ENCODE peak calls at places on chromosomes 12 and 14, in six cellular contexts. G is Caco-2, B is mesothelial cell of epicardium, Q is colonic mucosa, T is type B pancreatic cell, U is astrocyte of the cerebellum. I is an unnamed sample.

GRCh38 chr12:51865470-51865745 is 16.9 kb upstream of the FIGNL2 start:
- DNase-seq in G (no peak), Q (no peak), U (no peak), T (no peak), B (no peak), I (no peak)

GRCh38 chr14:68685419-68686211 is 107.3 kb downstream of the ZFP36L1 start:
- DNase-seq in U (no peak), G (peak; percentile 44), T (no peak), B (no peak), Q (no peak), I (no peak)

GRCh38 chr12:12405882-12406281 is 49.0 kb downstream of the BORCS5 start:
- DNase-seq in U (no peak), G (peak; percentile 43), Q (peak; percentile 77), B (no peak), T (no peak), I (no peak)

GRCh38 chr14:38389666-38390065 is 133.8 kb upstream of the CLEC14A start:
- DNase-seq in T (no peak), G (no peak), U (no peak), Q (no peak), B (no peak), I (no peak)

GRCh38 chr14:76917759-76918175 is 91.6 kb downstream of the LRRC74A start:
- DNase-seq in U (no peak), B (no peak), G (no peak), Q (no peak), T (no peak), I (peak; percentile 83)

GRCh38 chr14:96202441-96203094 is 2.1 kb upstream of the BDKRB2 start:
- DNase-seq in G (no peak), B (no peak), Q (no peak), T (no peak), U (no peak), I (no peak)

GRCh38 chr12:110649341-110649847 is 35.5 kb downstream of the TCTN1 start:
- DNase-seq in U (no peak), G (peak; percentile 37), Q (no peak), T (no peak), B (no peak), I (no peak)

GRCh38 chr14:90839889-90840266 is 23.6 kb upstream of the TTC7B start:
- DNase-seq in Q (no peak), G (no peak), U (no peak), T (no peak), B (no peak), I (no peak)

GRCh38 chr12:40697566-40698257 is 5.5 kb downstream of the CNTN1 start:
- DNase-seq in Q (no peak), U (no peak), G (no peak), B (no peak), T (no peak), I (no peak)

GRCh38 chr12:132506328-132506727 is 16.4 kb downstream of the FBRSL1 start:
- DNase-seq in U (no peak), T (no peak), Q (no peak), G (no peak), B (no peak), I (no peak)

GRCh38 chr12:76457010-76457409 is 102.6 kb downstream of the OSBPL8 start:
- DNase-seq in Q (no peak), B (no peak), G (no peak), T (no peak), U (no peak), I (no peak)

GRCh38 chr14:89288114-89288513 is 128.9 kb downstream of the FOXN3 start:
- DNase-seq in G (no peak), Q (no peak), B (no peak), U (no peak), T (no peak), I (no peak)

GRCh38 chr12:53061404-53062010 is 11.6 kb downstream of the TNS2 start:
- DNase-seq in U (no peak), T (peak; percentile 62), B (no peak), G (peak; percentile 45), Q (peak; percentile 88), I (no peak)
- TF ChIP-seq CTCF in U (peak; percentile 7), T (no peak), B (no peak), G (no peak), Q (no peak), I (no peak)

GRCh38 chr14:94636744-94637412 is 24.7 kb downstream of the SERPINA3 start:
- DNase-seq in G (peak; percentile 58), Q (no peak), T (no peak), U (no peak), B (no peak), I (no peak)
- TF ChIP-seq CTCF in G (no peak), Q (no peak), T (peak; percentile 28), U (peak; percentile 7), B (no peak), I (no peak)

GRCh38 chr12:100128509-100128908 is 14.2 kb downstream of the BLTP3B start:
- DNase-seq in B (no peak), T (no peak), Q (peak; percentile 31), G (peak; percentile 33), U (no peak), I (no peak)
- TF ChIP-seq CTCF in B (no peak), T (peak; percentile 28), Q (no peak), G (no peak), U (peak; percentile 42), I (no peak)

DNA sequence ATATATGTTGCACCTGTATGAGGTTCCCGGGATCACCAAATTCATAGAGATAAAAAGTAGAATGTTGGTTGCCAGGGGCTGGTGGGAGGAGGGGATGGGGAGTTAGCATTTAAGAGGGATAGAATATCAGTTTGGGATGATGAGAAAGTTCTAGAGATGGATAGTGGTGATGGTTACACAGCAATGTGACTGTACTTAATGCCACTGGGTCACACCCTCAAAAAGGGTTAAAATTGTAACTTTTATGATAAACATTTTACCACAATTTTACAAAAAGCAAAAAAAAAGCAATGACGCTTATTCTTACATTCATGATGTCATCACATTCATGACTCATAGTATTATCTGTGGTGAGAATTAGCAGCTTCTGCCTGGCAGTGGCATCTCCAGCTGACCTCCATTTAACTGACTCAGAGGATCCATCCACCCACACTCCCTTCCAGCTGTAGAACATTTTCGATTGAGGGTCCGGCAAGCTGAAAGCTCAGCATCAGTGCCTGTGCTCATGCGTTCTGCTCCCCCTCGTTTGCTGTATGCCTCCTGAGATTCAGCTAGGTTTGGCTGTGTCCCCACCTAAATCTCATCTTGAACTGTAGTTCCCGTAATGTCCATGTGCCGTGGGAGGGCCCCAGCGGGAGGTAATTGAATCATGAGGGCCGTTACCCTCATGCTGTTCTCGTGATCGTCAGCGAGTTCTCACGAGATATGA is 64.8 kb upstream of the TMEM260 start:
- DNase-seq in B (no peak), U (no peak), Q (no peak), T (no peak), G (no peak), I (no peak)
- TF ChIP-seq CTCF in B (no peak), U (no peak), Q (no peak), T (peak; percentile 23), G (no peak), I (no peak)

GRCh38 chr12:106897082-106897481 is 58.6 kb upstream of the TMEM263 start:
- DNase-seq in U (no peak), T (no peak), Q (no peak), G (peak; percentile 31), B (no peak), I (no peak)
- TF ChIP-seq CTCF in U (no peak), T (peak; percentile 28), Q (no peak), G (no peak), B (no peak), I (no peak)

GRCh38 chr12:9619411-9620179 is 11.9 kb upstream of the KLRB1 start:
- DNase-seq in U (no peak), B (no peak), T (no peak), G (no peak), Q (no peak), I (no peak)
- TF ChIP-seq CTCF in U (peak; percentile 13), B (no peak), T (no peak), G (peak; percentile 27), Q (no peak), I (no peak)

DNA sequence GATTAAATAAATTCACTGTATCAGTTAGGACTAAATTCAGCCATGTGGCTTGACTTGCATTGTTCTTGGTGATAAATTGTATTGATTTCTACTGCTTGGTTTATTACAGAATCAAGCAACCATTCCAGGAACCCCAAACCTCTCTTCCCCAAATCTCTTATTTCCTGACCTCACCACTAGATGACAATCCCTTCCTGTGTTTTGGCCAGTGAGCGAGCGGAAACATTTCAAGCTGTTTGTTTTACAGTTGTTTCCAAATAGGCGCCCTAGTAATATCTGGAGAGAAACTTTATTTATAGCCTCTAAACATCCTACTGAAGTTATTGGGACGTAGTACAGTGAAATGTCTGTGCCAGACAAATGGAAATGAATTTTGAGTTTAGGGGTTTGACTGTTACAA is 161.1 kb downstream of the SNAPC1 start:
- DNase-seq in B (no peak), Q (no peak), G (peak; percentile 18), U (no peak), T (no peak), I (no peak)
- TF ChIP-seq CTCF in B (no peak), Q (no peak), G (peak; percentile 25), U (peak; percentile 21), T (peak; percentile 23), I (no peak)